ENCODE peak calls at places on chromosome 10, in seven cellular contexts. O, Q, A, E, Z, U and W are unnamed samples.

GRCh38 chr10:132872658-132873057 is 69.7 kb downstream of the CFAP46 start:
- DNase-seq in O (no peak), Q (no peak), A (no peak), E (no peak), Z (no peak), U (no peak), W (no peak)

GRCh38 chr10:128005858-128006257 is 99.0 kb downstream of the PTPRE start:
- DNase-seq in O (no peak), Q (no peak), A (no peak), E (no peak), Z (no peak), U (no peak), W (no peak)

GRCh38 chr10:92011560-92012214 is 88.1 kb downstream of the BTAF1 start:
- DNase-seq in O (peak; percentile 14), Q (no peak), A (peak; percentile 50), E (no peak), Z (no peak), U (no peak), W (no peak)

GRCh38 chr10:82943142-82943541 is 1068.1 kb downstream of the NRG3 start:
- DNase-seq in O (peak; percentile 16), Q (no peak), A (no peak), E (no peak), Z (no peak), U (no peak), W (no peak)

GRCh38 chr10:6650580-6650979 is 70.5 kb upstream of the PRKCQ start:
- DNase-seq in O (no peak), Q (no peak), A (no peak), E (no peak), Z (no peak), U (no peak), W (no peak)

GRCh38 chr10:104368406-104368805 is 14.8 kb downstream of the CFAP58 start:
- DNase-seq in O (no peak), Q (peak; percentile 46), A (no peak), E (no peak), Z (no peak), U (no peak), W (no peak)

GRCh38 chr10:70508912-70509366 is 30.4 kb downstream of the PALD1 start:
- DNase-seq in O (peak; percentile 27), Q (peak; percentile 63), A (peak; percentile 22), E (no peak), Z (no peak), U (no peak), W (no peak)

GRCh38 chr10:46092523-46093195 is 46.6 kb upstream of the MSMB start:
- DNase-seq in O (no peak), Q (no peak), A (no peak), E (no peak), Z (no peak), U (no peak), W (no peak)

GRCh38 chr10:80924063-80924952 is 386.6 kb downstream of the SH2D4B start:
- DNase-seq in O (peak; percentile 26), Q (peak; percentile 78), A (peak; percentile 37), E (no peak), Z (no peak), U (no peak), W (no peak)

GRCh38 chr10:71964669-71965515 is 697 bp downstream of the CHST3 start:
- DNase-seq in O (peak; percentile 82), Q (peak; percentile 57), A (peak; percentile 80), E (peak; percentile 42), Z (peak; percentile 20), U (no peak), W (peak; percentile 26)

GRCh38 chr10:70540089-70540788 is 61.7 kb downstream of the PALD1 start:
- DNase-seq in O (no peak), Q (peak; percentile 64), A (peak; percentile 22), E (peak; percentile 14), Z (no peak), U (no peak), W (no peak)

GRCh38 chr10:16436367-16436757 is 448 bp upstream of the PTER start:
- DNase-seq in O (peak; percentile 4), Q (no peak), A (no peak), E (no peak), Z (no peak), U (no peak), W (no peak)